ENCODE peak calls at places on chromosomes 13 and 19, in eight cellular contexts. U, K, G, X, O, Y, I and M are unnamed samples.

GRCh38 chr13:50353651-50354415 is 338.6 kb downstream of the KCNRG start:
- DNase-seq in X (no peak), Y (no peak), K (no peak), G (no peak), O (no peak), I (no peak), U (no peak), M (no peak)

GRCh38 chr19:10543420-10544241 is at the start of gene ATG4D:
- DNase-seq in K (no peak), X (peak; percentile 65), O (no peak), I (peak; percentile 89), G (peak; percentile 94), U (peak; percentile 89), Y (peak; percentile 84), M (peak; percentile 92)

GRCh38 chr13:84126671-84127171 is 244.4 kb upstream of the SLITRK1 start:
- DNase-seq in O (no peak), I (no peak), G (no peak), K (no peak), Y (peak; percentile 60), X (no peak), U (no peak), M (no peak)

GRCh38 chr13:70755411-70755810 is 647.2 kb upstream of the KLHL1 start:
- DNase-seq in I (no peak), G (no peak), K (no peak), O (no peak), Y (no peak), U (no peak), X (no peak), M (no peak)

GRCh38 chr13:50224534-50224933 is 209.3 kb downstream of the KCNRG start:
- DNase-seq in O (no peak), G (no peak), Y (peak; percentile 80), K (no peak), U (no peak), I (no peak), X (no peak), M (no peak)

GRCh38 chr13:72651196-72651595 is 76.2 kb downstream of the MZT1 start:
- DNase-seq in Y (no peak), I (no peak), O (no peak), U (no peak), G (no peak), K (no peak), X (no peak), M (no peak)

GRCh38 chr19:16070366-16070990 is 5.8 kb upstream of the TPM4 start:
- DNase-seq in O (no peak), X (no peak), Y (peak; percentile 88), K (peak; percentile 63), I (peak; percentile 67), G (peak; percentile 96), U (peak; percentile 87), M (peak; percentile 65)

GRCh38 chr19:3766520-3766919 is 4.0 kb downstream of the MRPL54 start:
- DNase-seq in K (no peak), U (no peak), I (no peak), Y (no peak), X (no peak), O (no peak), G (no peak), M (no peak)

DNA sequence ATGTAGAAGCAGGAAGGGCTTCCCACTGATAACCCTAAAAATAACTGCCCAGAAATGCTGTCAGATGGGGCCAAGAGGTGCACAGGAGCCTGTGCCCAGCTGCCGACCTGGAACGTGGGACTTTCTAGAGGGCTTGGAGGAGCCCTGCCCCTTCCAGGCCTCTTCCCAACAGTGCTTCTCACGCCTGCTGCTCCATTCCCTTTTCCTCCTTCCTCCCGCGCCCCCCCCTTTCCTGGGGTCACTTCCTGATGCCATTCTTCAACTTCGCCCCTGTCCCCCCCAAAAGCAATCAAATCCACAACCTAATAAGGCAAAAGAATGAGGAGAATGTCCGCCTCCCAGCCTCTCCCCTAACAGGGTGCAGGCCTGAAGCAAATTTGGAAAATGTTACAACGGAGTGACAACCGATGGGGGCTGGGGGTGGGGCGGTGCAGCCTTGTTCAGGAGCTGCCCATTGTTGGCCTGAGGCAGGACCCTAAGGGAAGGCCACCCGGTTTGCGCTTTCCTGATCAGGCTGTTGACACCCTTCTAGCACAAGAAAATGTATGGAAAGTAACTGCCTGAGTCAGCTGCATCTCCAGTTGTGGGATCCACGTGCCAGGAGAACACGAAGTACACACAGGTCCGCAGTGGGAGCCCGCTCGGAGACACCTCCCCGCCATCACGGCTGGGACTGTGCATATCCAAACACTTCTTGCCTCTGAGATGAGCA is 18.7 kb downstream of the ACTN4 start:
- DNase-seq in Y (no peak), U (no peak), K (peak; percentile 82), O (no peak), X (peak; percentile 77), I (peak; percentile 75), G (peak; percentile 76), M (peak; percentile 80)
- H3K4me3 ChIP-seq in Y (no peak overlapping the region), U (no peak overlapping the region), K (no peak overlapping the region), O (no peak overlapping the region), X (no peak overlapping the region), I (peak overlapping the region; percentile 49), G (no peak overlapping the region), M (no peak overlapping the region)

GRCh38 chr19:35328851-35329285 is at the start of gene CD22:
- DNase-seq in K (no peak), X (no peak), Y (peak; percentile 81), U (no peak), O (no peak), I (no peak), G (no peak), M (no peak)
- H3K4me3 ChIP-seq in K (no peak within 1 kb of the TSS), X (no peak within 1 kb of the TSS), Y (peak within 1 kb of the TSS; percentile 69), U (no peak within 1 kb of the TSS), O (no peak within 1 kb of the TSS), I (no peak within 1 kb of the TSS), G (no peak within 1 kb of the TSS), M (no peak within 1 kb of the TSS)

DNA sequence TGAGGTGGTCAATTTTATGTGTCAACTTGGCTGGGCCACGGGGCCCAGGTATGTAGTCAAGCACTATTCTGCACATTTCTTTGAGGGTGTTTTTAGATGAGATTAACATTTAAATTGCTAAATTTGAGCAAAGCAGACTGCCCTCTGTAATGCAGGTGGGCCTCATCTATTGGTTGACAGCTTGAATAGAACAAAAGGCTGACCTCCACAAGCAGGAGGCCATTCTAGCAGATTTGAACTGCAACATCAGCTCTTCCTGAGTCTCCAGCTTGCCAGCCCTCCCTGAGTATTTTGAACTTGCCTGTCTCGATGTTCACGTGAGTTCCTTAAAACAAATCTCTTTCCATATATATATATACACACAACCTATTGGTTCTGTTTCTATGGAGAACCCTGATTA is 134.8 kb downstream of the DCLK1 start:
- DNase-seq in X (no peak), Y (no peak), U (no peak), O (no peak), K (no peak), G (no peak), I (no peak), M (no peak)
- H3K4me3 ChIP-seq in X (no peak overlapping the region), Y (no peak overlapping the region), U (no peak overlapping the region), O (no peak overlapping the region), K (no peak overlapping the region), G (no peak overlapping the region), I (no peak overlapping the region), M (no peak overlapping the region)

GRCh38 chr19:8148088-8148409 is 1.3 kb downstream of the FBN3 start:
- DNase-seq in X (no peak), O (no peak), Y (no peak), K (no peak), G (no peak), U (no peak), I (no peak), M (no peak)

GRCh38 chr19:8150178-8150865 is 930 bp upstream of the FBN3 start:
- DNase-seq in U (no peak), K (no peak), G (no peak), X (no peak), I (no peak), Y (no peak), O (no peak), M (no peak)

GRCh38 chr19:8148410-8149231 is 771 bp downstream of the FBN3 start:
- DNase-seq in I (no peak), G (no peak), Y (no peak), X (peak; percentile 84), K (no peak), O (no peak), U (no peak), M (no peak)

GRCh38 chr19:8150998-8151397 is 1.6 kb upstream of the FBN3 start:
- DNase-seq in Y (no peak), U (no peak), G (no peak), I (no peak), K (no peak), O (no peak), X (no peak), M (no peak)

GRCh38 chr19:8149261-8150094 is at the start of gene FBN3:
- DNase-seq in G (no peak), X (no peak), O (no peak), Y (no peak), K (no peak), U (no peak), I (no peak), M (no peak)
- H3K4me3 ChIP-seq in G (no peak within 1 kb of the TSS), X (peak within 1 kb of the TSS; percentile 63), O (no peak within 1 kb of the TSS), Y (no peak within 1 kb of the TSS), K (no peak within 1 kb of the TSS), U (no peak within 1 kb of the TSS), I (peak within 1 kb of the TSS; percentile 30), M (peak within 1 kb of the TSS; percentile 43)

GRCh38 chr19:1286451-1286858 is 782 bp downstream of the EFNA2 start:
- DNase-seq in G (peak; percentile 56), U (no peak), X (no peak), O (no peak), I (no peak), K (no peak), Y (no peak), M (no peak)
- H3K4me3 ChIP-seq in G (peak overlapping the region; percentile 14), U (no peak overlapping the region), X (peak overlapping the region; percentile 78), O (no peak overlapping the region), I (no peak overlapping the region), K (no peak overlapping the region), Y (no peak overlapping the region), M (peak overlapping the region; percentile 38)

GRCh38 chr13:24610956-24611355 is 69.3 kb upstream of the ATP12A start:
- DNase-seq in Y (no peak), O (no peak), G (no peak), K (no peak), I (no peak), X (no peak), U (no peak), M (no peak)

GRCh38 chr13:24605923-24606372 is 74.3 kb upstream of the ATP12A start:
- DNase-seq in U (peak; percentile 51), I (no peak), O (no peak), X (no peak), K (no peak), G (no peak), Y (peak; percentile 44), M (no peak)

DNA sequence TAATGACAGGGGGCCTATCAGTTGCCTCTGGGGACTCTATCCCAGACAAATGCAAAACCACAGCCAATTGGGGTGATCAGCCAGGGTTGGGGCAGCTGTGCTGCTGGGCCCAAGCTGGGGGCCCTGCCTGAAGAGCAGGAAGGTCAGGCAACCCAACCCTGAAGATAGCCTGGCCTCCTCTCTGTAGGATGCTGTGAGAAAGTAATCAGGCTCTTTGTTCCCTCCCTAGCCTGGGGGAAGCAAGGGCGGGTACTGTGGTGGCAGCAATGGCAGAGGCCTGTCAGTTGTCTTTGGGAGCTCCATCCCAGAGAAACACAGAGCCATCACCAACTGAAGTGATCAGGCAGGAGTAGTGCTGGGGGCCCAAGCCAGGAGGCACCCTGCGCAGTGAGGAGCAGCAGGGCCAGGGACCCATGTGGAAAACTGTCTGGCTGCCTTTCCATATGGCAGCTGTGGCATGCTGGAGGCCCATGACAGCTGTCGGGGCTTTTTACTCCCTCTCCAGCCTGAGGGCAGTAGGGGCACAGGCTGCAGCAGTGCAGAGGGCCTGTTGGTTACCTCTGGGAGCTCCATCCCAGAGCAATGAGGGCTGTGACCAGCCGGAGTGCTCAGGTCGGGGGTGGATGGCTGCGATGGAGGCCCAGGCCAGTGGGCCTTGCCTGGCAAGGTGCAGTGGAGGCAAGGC is 73.6 kb upstream of the ATP12A start:
- DNase-seq in K (no peak), Y (no peak), G (no peak), X (no peak), I (no peak), U (no peak), O (no peak), M (peak; percentile 29)
- H3K4me3 ChIP-seq in K (no peak overlapping the region), Y (no peak overlapping the region), G (no peak overlapping the region), X (no peak overlapping the region), I (no peak overlapping the region), U (no peak overlapping the region), O (no peak overlapping the region), M (no peak overlapping the region)